ENCODE peak calls at places on chromosomes 13 and 19, in five cellular contexts. One of them, this sample, is unnamed.
A peak's percentile ranks its signal among the peaks of the same experiment; 100 is the strongest.

GRCh38 chr19:8184274-8184673 is 24.9 kb upstream of the CERS4 start:
- DNase-seq in left ventricle myocardium inferior: no peak
- DNase-seq in tibial nerve: no peak
- DNase-seq in mesothelial cell of epicardium: no peak
- DNase-seq in mesenteric fat pad: no peak
- DNase-seq in this sample: no peak

GRCh38 chr13:46015374-46015773 is 37.2 kb downstream of the ZC3H13 start:
- DNase-seq in left ventricle myocardium inferior: no peak
- DNase-seq in tibial nerve: no peak
- DNase-seq in mesothelial cell of epicardium: no peak
- DNase-seq in mesenteric fat pad: no peak
- DNase-seq in this sample: no peak

GRCh38 chr19:56507446-56508281 is at the start of gene ZNF471:
- DNase-seq in left ventricle myocardium inferior: peak; percentile 99
- DNase-seq in tibial nerve: peak; percentile 96
- DNase-seq in mesothelial cell of epicardium: no peak
- DNase-seq in mesenteric fat pad: peak; percentile 97
- DNase-seq in this sample: peak; percentile 99

GRCh38 chr19:29528946-29529645 is 3.3 kb downstream of the VSTM2B start:
- DNase-seq in left ventricle myocardium inferior: no peak
- DNase-seq in tibial nerve: no peak
- DNase-seq in mesothelial cell of epicardium: no peak
- DNase-seq in mesenteric fat pad: no peak
- DNase-seq in this sample: no peak

GRCh38 chr13:105655046-105655445 is 880.4 kb downstream of the EFNB2 start:
- DNase-seq in left ventricle myocardium inferior: no peak
- DNase-seq in tibial nerve: no peak
- DNase-seq in mesothelial cell of epicardium: no peak
- DNase-seq in mesenteric fat pad: no peak
- DNase-seq in this sample: no peak

GRCh38 chr19:7772752-7773291 is 9.8 kb downstream of the CLEC4M start:
- DNase-seq in left ventricle myocardium inferior: no peak
- DNase-seq in tibial nerve: no peak
- DNase-seq in mesothelial cell of epicardium: no peak
- DNase-seq in mesenteric fat pad: no peak
- DNase-seq in this sample: no peak

GRCh38 chr19:5547881-5548280 is 19.9 kb downstream of the TINCR start:
- DNase-seq in left ventricle myocardium inferior: no peak
- DNase-seq in tibial nerve: no peak
- DNase-seq in mesothelial cell of epicardium: no peak
- DNase-seq in mesenteric fat pad: no peak
- DNase-seq in this sample: no peak

GRCh38 chr19:34688592-34688991 is 11.1 kb downstream of the ZNF302 start:
- DNase-seq in left ventricle myocardium inferior: no peak
- DNase-seq in tibial nerve: no peak
- DNase-seq in mesothelial cell of epicardium: no peak
- DNase-seq in mesenteric fat pad: no peak
- DNase-seq in this sample: no peak

GRCh38 chr13:94291631-94292322 is 187.7 kb downstream of the DCT start:
- DNase-seq in left ventricle myocardium inferior: no peak
- DNase-seq in tibial nerve: no peak
- DNase-seq in mesothelial cell of epicardium: no peak
- DNase-seq in mesenteric fat pad: no peak
- DNase-seq in this sample: no peak

GRCh38 chr19:10975374-10976036 is 14.7 kb downstream of the SMARCA4 start:
- DNase-seq in left ventricle myocardium inferior: peak; percentile 62
- DNase-seq in tibial nerve: peak; percentile 48
- DNase-seq in mesothelial cell of epicardium: no peak
- DNase-seq in mesenteric fat pad: no peak
- DNase-seq in this sample: peak; percentile 81

GRCh38 chr13:60012503-60012902 is 151.2 kb downstream of the DIAPH3 start:
- DNase-seq in left ventricle myocardium inferior: no peak
- DNase-seq in tibial nerve: no peak
- DNase-seq in mesothelial cell of epicardium: no peak
- DNase-seq in mesenteric fat pad: no peak
- DNase-seq in this sample: no peak

GRCh38 chr13:39401756-39402155 is 201.2 kb downstream of the LHFPL6 start:
- DNase-seq in left ventricle myocardium inferior: no peak
- DNase-seq in tibial nerve: no peak
- DNase-seq in mesothelial cell of epicardium: no peak
- DNase-seq in mesenteric fat pad: no peak
- DNase-seq in this sample: no peak

GRCh38 chr19:49929121-49929610 is at the start of the genes ATF5 and NUP62:
- DNase-seq in left ventricle myocardium inferior: peak; percentile 90
- DNase-seq in tibial nerve: peak; percentile 86
- DNase-seq in mesothelial cell of epicardium: peak; percentile 94
- DNase-seq in mesenteric fat pad: peak; percentile 98
- DNase-seq in this sample: peak; percentile 94

GRCh38 chr13:95833713-95834112 is 156.8 kb downstream of the DNAJC3 start:
- DNase-seq in left ventricle myocardium inferior: no peak
- DNase-seq in tibial nerve: no peak
- DNase-seq in mesothelial cell of epicardium: no peak
- DNase-seq in mesenteric fat pad: no peak
- DNase-seq in this sample: no peak

GRCh38 chr19:40465025-40465780 is at the start of gene BLVRB:
- DNase-seq in left ventricle myocardium inferior: no peak
- DNase-seq in tibial nerve: peak; percentile 61
- DNase-seq in mesothelial cell of epicardium: no peak
- DNase-seq in mesenteric fat pad: no peak
- DNase-seq in this sample: no peak

GRCh38 chr19:472005-472858 is 11.4 kb upstream of the SHC2 start:
- DNase-seq in left ventricle myocardium inferior: no peak
- DNase-seq in tibial nerve: no peak
- DNase-seq in mesothelial cell of epicardium: no peak
- DNase-seq in mesenteric fat pad: no peak
- DNase-seq in this sample: no peak

GRCh38 chr19:3809881-3810707 is 23.9 kb upstream of the MATK start:
- DNase-seq in left ventricle myocardium inferior: no peak
- DNase-seq in tibial nerve: no peak
- DNase-seq in mesothelial cell of epicardium: no peak
- DNase-seq in mesenteric fat pad: no peak
- DNase-seq in this sample: no peak

GRCh38 chr19:1008268-1009042 is 8.2 kb downstream of the GRIN3B start:
- DNase-seq in left ventricle myocardium inferior: no peak
- DNase-seq in tibial nerve: no peak
- DNase-seq in mesothelial cell of epicardium: no peak
- DNase-seq in mesenteric fat pad: peak; percentile 84
- DNase-seq in this sample: no peak

This sample was measured in ovary.